ENCODE peak calls at places on chromosomes 13 and 19, in eight cellular contexts. E is right lobe of liver; C is fibroblast of mammary gland; I is stromal cell of bone marrow; B is transverse colon; J is GM20000; A is stimulated activated CD4-positive, alpha-beta T cell treated with anti-CD3 and anti-CD28 coated beads, Interleukin-4, amount 100 ng/mL, for 4 hours; Z is pancreas. H is an unnamed sample.
A peak's percentile ranks its signal among the peaks of the same experiment; 100 is the strongest.

GRCh38 chr13:112182831-112183543 is 116.0 kb downstream of the SOX1 start:
- DNase-seq in E (peak; percentile 55), C (no peak), I (no peak), B (no peak), J (no peak), A (no peak), Z (no peak), H (no peak)

GRCh38 chr19:4506449-4507149 is 11.7 kb downstream of the PLIN4 start:
- DNase-seq in E (no peak), C (peak; percentile 84), I (no peak), B (no peak), J (no peak), A (no peak), Z (no peak), H (peak; percentile 8)

GRCh38 chr19:10419200-10419645 is 1.1 kb upstream of the PDE4A start:
- DNase-seq in E (no peak), C (no peak), I (no peak), B (no peak), J (no peak), A (no peak), Z (no peak), H (no peak)

GRCh38 chr19:308471-309205 is 17.4 kb upstream of the PLPP2 start:
- DNase-seq in E (no peak), C (no peak), I (no peak), B (no peak), J (peak; percentile 47), A (no peak), Z (no peak), H (no peak)

GRCh38 chr13:75934889-75935288 is 298.8 kb downstream of the LMO7 start:
- DNase-seq in E (no peak), C (peak; percentile 71), I (peak; percentile 16), B (no peak), J (no peak), A (no peak), Z (no peak), H (no peak)

GRCh38 chr13:22018297-22019210 is 347.7 kb downstream of the FGF9 start:
- DNase-seq in E (no peak), C (no peak), I (no peak), B (no peak), J (no peak), A (no peak), Z (no peak), H (no peak)

GRCh38 chr19:40433391-40434216 is 7.8 kb upstream of the SERTAD1 start:
- DNase-seq in E (peak; percentile 93), C (peak; percentile 85), I (peak; percentile 89), B (peak; percentile 92), J (peak; percentile 85), A (peak; percentile 37), Z (peak; percentile 90), H (peak; percentile 66)

GRCh38 chr13:104993708-104994107 is 1541.8 kb downstream of the EFNB2 start:
- DNase-seq in E (no peak), C (no peak), I (no peak), B (no peak), J (no peak), A (no peak), Z (no peak), H (no peak)

GRCh38 chr13:92808007-92808406 is 418.6 kb upstream of the GPC6 start:
- DNase-seq in E (no peak), C (no peak), I (no peak), B (no peak), J (no peak), A (no peak), Z (no peak), H (no peak)

GRCh38 chr13:25882732-25883357 is 169.0 kb downstream of the SHISA2 start:
- DNase-seq in E (no peak), C (no peak), I (no peak), B (no peak), J (no peak), A (no peak), Z (no peak), H (no peak)

GRCh38 chr19:46256855-46257254 is 27.3 kb downstream of the IGFL1 start:
- DNase-seq in E (no peak), C (peak; percentile 35), I (no peak), B (no peak), J (no peak), A (no peak), Z (no peak), H (no peak)

GRCh38 chr13:35530147-35530546 is 53.7 kb upstream of the MAB21L1 start:
- DNase-seq in E (no peak), C (no peak), I (no peak), B (no peak), J (no peak), A (no peak), Z (no peak), H (no peak)

GRCh38 chr19:55578031-55578760 is 2.5 kb downstream of the ZNF579 start:
- DNase-seq in E (no peak), C (no peak), I (no peak), B (no peak), J (no peak), A (no peak), Z (no peak), H (no peak)

GRCh38 chr13:83450586-83450985 is 431.7 kb downstream of the SLITRK1 start:
- DNase-seq in E (no peak), C (no peak), I (no peak), B (no peak), J (no peak), A (no peak), Z (no peak), H (no peak)

GRCh38 chr13:44368062-44368591 is 5.5 kb upstream of the SERP2 start:
- DNase-seq in E (no peak), C (peak; percentile 89), I (peak; percentile 23), B (no peak), J (no peak), A (no peak), Z (no peak), H (peak; percentile 20)

GRCh38 chr13:27203854-27204253 is 32.2 kb upstream of the USP12 start:
- DNase-seq in E (no peak), C (peak; percentile 50), I (no peak), B (no peak), J (no peak), A (no peak), Z (no peak), H (no peak)

GRCh38 chr19:23254141-23254910 is 4.1 kb upstream of the ZNF724 start:
- DNase-seq in E (no peak), C (no peak), I (no peak), B (no peak), J (no peak), A (no peak), Z (no peak), H (no peak)

GRCh38 chr13:52455677-52456041 is 381 bp downstream of the CKAP2 start:
- DNase-seq in E (peak; percentile 80), C (peak; percentile 49), I (peak; percentile 25), B (peak; percentile 77), J (peak; percentile 83), A (peak; percentile 80), Z (peak; percentile 51), H (peak; percentile 7)

GRCh38 chr19:57830071-57830602 is at the start of gene ZNF587B:
- DNase-seq in E (peak; percentile 44), C (peak; percentile 57), I (peak; percentile 40), B (peak; percentile 64), J (no peak), A (peak; percentile 13), Z (no peak), H (peak; percentile 27)

GRCh38 chr19:15237759-15238638 is 5.8 kb upstream of the EPHX3 start:
- DNase-seq in E (no peak), C (no peak), I (no peak), B (no peak), J (no peak), A (no peak), Z (no peak), H (no peak)

GRCh38 chr13:19070398-19070735 is 111.3 kb downstream of the TUBA3C start:
- DNase-seq in E (no peak), C (no peak), I (no peak), B (no peak), J (no peak), A (no peak), Z (no peak), H (no peak)

GRCh38 chr19:51108805-51109146 is 567 bp upstream of the CTU1 start:
- DNase-seq in E (no peak), C (no peak), I (no peak), B (no peak), J (no peak), A (no peak), Z (no peak), H (no peak)

GRCh38 chr19:13459351-13459750 is 46.9 kb downstream of the CACNA1A start:
- DNase-seq in E (no peak), C (no peak), I (no peak), B (no peak), J (no peak), A (no peak), Z (no peak), H (no peak)

GRCh38 chr13:113941571-113942191 is 32.2 kb downstream of the C13orf46 start:
- DNase-seq in E (no peak), C (peak; percentile 73), I (no peak), B (no peak), J (no peak), A (no peak), Z (no peak), H (no peak)

GRCh38 chr13:51532736-51533197 is 51.5 kb upstream of the WDFY2 start:
- DNase-seq in E (no peak), C (no peak), I (no peak), B (no peak), J (no peak), A (no peak), Z (no peak), H (no peak)

GRCh38 chr19:782195-783043 is 14.8 kb upstream of the PTBP1 start:
- DNase-seq in E (no peak), C (no peak), I (no peak), B (no peak), J (no peak), A (no peak), Z (no peak), H (no peak)

GRCh38 chr19:14089412-14089661 is 1.2 kb downstream of the SAMD1 start:
- DNase-seq in E (no peak), C (peak; percentile 35), I (no peak), B (no peak), J (peak; percentile 41), A (no peak), Z (no peak), H (no peak)

GRCh38 chr19:45767410-45767880 is 1.6 kb downstream of the SIX5 start:
- DNase-seq in E (peak; percentile 75), C (peak; percentile 88), I (peak; percentile 81), B (peak; percentile 74), J (peak; percentile 43), A (no peak), Z (peak; percentile 88), H (peak; percentile 69)

GRCh38 chr19:50548191-50549058 is 19.8 kb downstream of the LRRC4B start:
- DNase-seq in E (no peak), C (no peak), I (no peak), B (no peak), J (no peak), A (no peak), Z (no peak), H (no peak)

GRCh38 chr19:2888739-2889224 is 11.9 kb upstream of the ZNF57 start:
- DNase-seq in E (no peak), C (no peak), I (no peak), B (peak; percentile 23), J (no peak), A (peak; percentile 58), Z (peak; percentile 19), H (no peak)

GRCh38 chr13:47289578-47289977 is 392.7 kb upstream of the HTR2A start:
- DNase-seq in E (no peak), C (no peak), I (no peak), B (no peak), J (no peak), A (no peak), Z (no peak), H (no peak)